ENCODE peak calls at places on chromosomes 2 and 18, in six cellular contexts. P is COR-L47; B is stimulated activated CD8-positive, alpha-beta memory T cell treated with anti-CD3 and anti-CD28 coated beads, Interleukin-4, amount 100 ng/mL, for 48 hours; K is HTR-8/SVneo; S is GDM1; H is astrocyte of the spinal cord. E is an unnamed sample.

GRCh38 chr18:8252371-8252770 is 356.9 kb upstream of the RAB12 start:
- DNase-seq in P (no peak), B (no peak), K (no peak), S (no peak), H (no peak), E (peak; percentile 9)

GRCh38 chr2:19474128-19474527 is 115.7 kb upstream of the OSR1 start:
- DNase-seq in P (no peak), B (peak; percentile 32), K (no peak), S (peak; percentile 39), H (peak; percentile 80), E (peak; percentile 74)

GRCh38 chr18:8835556-8835955 is 130.2 kb downstream of the MTCL1 start:
- DNase-seq in P (no peak), B (no peak), K (no peak), S (no peak), H (peak; percentile 43), E (peak; percentile 66)

GRCh38 chr18:3283908-3284307 is 22.0 kb downstream of the MYL12B start:
- DNase-seq in P (no peak), B (no peak), K (no peak), S (no peak), H (no peak), E (no peak)

GRCh38 chr18:8375899-8376512 is 233.2 kb upstream of the RAB12 start:
- DNase-seq in P (no peak), B (no peak), K (no peak), S (no peak), H (no peak), E (no peak)

GRCh38 chr2:158346041-158346440 is 110.5 kb downstream of the CCDC148 start:
- DNase-seq in P (no peak), B (no peak), K (no peak), S (no peak), H (no peak), E (no peak)

GRCh38 chr2:17791121-17791902 is 24.9 kb upstream of the MSGN1 start:
- DNase-seq in P (no peak), B (no peak), K (no peak), S (peak; percentile 20), H (peak; percentile 61), E (peak; percentile 94)

GRCh38 chr2:134207589-134208209 is 46.2 kb upstream of the MGAT5 start:
- DNase-seq in P (no peak), B (peak; percentile 71), K (peak; percentile 30), S (peak; percentile 15), H (peak; percentile 35), E (peak; percentile 61)

GRCh38 chr2:174571669-174572323 is 25.8 kb downstream of the WIPF1 start:
- DNase-seq in P (no peak), B (no peak), K (no peak), S (no peak), H (no peak), E (no peak)

GRCh38 chr2:38652431-38653273 is 13.3 kb upstream of the GALM start:
- DNase-seq in P (no peak), B (no peak), K (no peak), S (no peak), H (no peak), E (no peak)

GRCh38 chr2:48946444-48947048 is 191.0 kb upstream of the LHCGR start:
- DNase-seq in P (peak; percentile 60), B (peak; percentile 24), K (peak; percentile 44), S (peak; percentile 6), H (peak; percentile 41), E (peak; percentile 39)

GRCh38 chr2:230749111-230749510 is 36.5 kb downstream of the CAB39 start:
- DNase-seq in P (no peak), B (no peak), K (no peak), S (no peak), H (peak; percentile 46), E (peak; percentile 37)

GRCh38 chr2:136809987-136810386 is 44.6 kb downstream of the THSD7B start:
- DNase-seq in P (no peak), B (no peak), K (no peak), S (no peak), H (no peak), E (no peak)

GRCh38 chr18:50817898-50818250 is 1.9 kb downstream of the MRO start:
- DNase-seq in P (no peak), B (no peak), K (no peak), S (no peak), H (peak; percentile 69), E (peak; percentile 81)

GRCh38 chr2:29223851-29224692 is 108.9 kb downstream of the CLIP4 start:
- DNase-seq in P (peak; percentile 19), B (no peak), K (peak; percentile 41), S (no peak), H (peak; percentile 68), E (peak; percentile 88)

GRCh38 chr18:21194871-21195771 is 46.9 kb upstream of the GREB1L start:
- DNase-seq in P (peak; percentile 51), B (no peak), K (peak; percentile 33), S (no peak), H (peak; percentile 51), E (peak; percentile 42)

GRCh38 chr2:57434952-57435351 is 611.7 kb upstream of the VRK2 start:
- DNase-seq in P (no peak), B (no peak), K (no peak), S (no peak), H (no peak), E (peak; percentile 2)

GRCh38 chr2:43221660-43222471 is 4.5 kb downstream of the ZFP36L2 start:
- DNase-seq in P (peak; percentile 14), B (peak; percentile 80), K (peak; percentile 90), S (peak; percentile 65), H (peak; percentile 98), E (peak; percentile 99)

GRCh38 chr18:67154979-67155378 is 361.5 kb downstream of the DSEL start:
- DNase-seq in P (no peak), B (no peak), K (no peak), S (no peak), H (no peak), E (no peak)

GRCh38 chr18:9177047-9177446 is 40.5 kb downstream of the ANKRD12 start:
- DNase-seq in P (no peak), B (no peak), K (no peak), S (no peak), H (no peak), E (no peak)

GRCh38 chr18:48328473-48329205 is 80.5 kb downstream of the ZBTB7C start:
- DNase-seq in P (no peak), B (no peak), K (peak; percentile 27), S (no peak), H (peak; percentile 70), E (peak; percentile 76)

GRCh38 chr18:48919547-48919946 is 31.2 kb downstream of the SMAD7 start:
- DNase-seq in P (no peak), B (no peak), K (no peak), S (no peak), H (no peak), E (no peak)